ENCODE peak calls at places on chromosomes 6 and 20, in ten cellular contexts. Z, B, Q, S, K, O, W, V, C and H are unnamed samples.

GRCh38 chr6:17836298-17836697 is 129.6 kb upstream of the NUP153 start:
- DNase-seq in Z (no peak), B (no peak), Q (no peak), S (no peak), K (no peak), O (peak), W (no peak), V (no peak), C (no peak), H (no peak)

GRCh38 chr6:161406633-161407032 is 132.8 kb upstream of the AGPAT4 start:
- DNase-seq in Z (no peak), B (peak), Q (no peak), S (peak), K (no peak), O (peak), W (no peak), V (no peak), C (no peak), H (no peak)

GRCh38 chr20:23340524-23340923 is 10.1 kb upstream of the NXT1 start:
- DNase-seq in Z (peak), B (peak), Q (peak), S (peak), K (peak), O (peak), W (peak), V (peak), C (peak), H (peak)

GRCh38 chr6:170448317-170448716 is 104.8 kb downstream of the PSMB1 start:
- DNase-seq in Z (no peak), B (no peak), Q (no peak), S (no peak), K (no peak), O (no peak), W (no peak), V (no peak), C (no peak), H (no peak)

GRCh38 chr20:52060794-52061714 is 130.5 kb downstream of the ZFP64 start:
- DNase-seq in Z (no peak), B (peak), Q (peak), S (peak), K (no peak), O (peak), W (no peak), V (no peak), C (no peak), H (no peak)

GRCh38 chr6:47628448-47629272 is 69.7 kb upstream of the ADGRF4 start:
- DNase-seq in Z (no peak), B (no peak), Q (no peak), S (no peak), K (no peak), O (no peak), W (no peak), V (no peak), C (no peak), H (no peak)

GRCh38 chr6:12404651-12405050 is 114.5 kb downstream of the EDN1 start:
- DNase-seq in Z (no peak), B (peak), Q (no peak), S (no peak), K (no peak), O (no peak), W (no peak), V (no peak), C (no peak), H (no peak)

GRCh38 chr6:44701637-44702101 is 314.2 kb downstream of the CDC5L start:
- DNase-seq in Z (no peak), B (peak), Q (no peak), S (peak), K (no peak), O (peak), W (no peak), V (no peak), C (no peak), H (no peak)

GRCh38 chr20:3163099-3164042 is 3.7 kb upstream of the FASTKD5 start:
- DNase-seq in Z (no peak), B (no peak), Q (no peak), S (no peak), K (no peak), O (no peak), W (no peak), V (no peak), C (no peak), H (no peak)

GRCh38 chr6:14661188-14661587 is 543.6 kb downstream of the CD83 start:
- DNase-seq in Z (no peak), B (no peak), Q (peak), S (peak), K (no peak), O (peak), W (peak), V (no peak), C (peak), H (no peak)

GRCh38 chr6:105799051-105799450 is 287.1 kb upstream of the PRDM1 start:
- DNase-seq in Z (peak), B (peak), Q (peak), S (no peak), K (no peak), O (no peak), W (peak), V (no peak), C (no peak), H (no peak)

GRCh38 chr20:58224097-58224496 is 4.4 kb downstream of the ANKRD60 start:
- DNase-seq in Z (no peak), B (no peak), Q (no peak), S (no peak), K (no peak), O (no peak), W (no peak), V (no peak), C (peak), H (no peak)

GRCh38 chr6:166957087-166957804 is 896 bp upstream of the RNASET2 start:
- DNase-seq in Z (peak), B (no peak), Q (peak), S (peak), K (peak), O (no peak), W (no peak), V (no peak), C (peak), H (peak)

GRCh38 chr20:1664911-1665310 is 7.3 kb upstream of the SIRPG start:
- DNase-seq in Z (no peak), B (no peak), Q (no peak), S (no peak), K (peak), O (no peak), W (no peak), V (no peak), C (peak), H (no peak)

GRCh38 chr20:38108438-38109024 is 56.5 kb downstream of the TGM2 start:
- DNase-seq in Z (no peak), B (peak), Q (peak), S (no peak), K (no peak), O (peak), W (no peak), V (no peak), C (no peak), H (peak)

GRCh38 chr20:32206383-32207210 is 946 bp downstream of the PLAGL2 start:
- DNase-seq in Z (no peak), B (no peak), Q (no peak), S (no peak), K (no peak), O (no peak), W (no peak), V (no peak), C (peak), H (no peak)

GRCh38 chr6:41577865-41578713 is 31.9 kb downstream of the FOXP4 start:
- DNase-seq in Z (no peak), B (peak), Q (peak), S (peak), K (peak), O (peak), W (peak), V (peak), C (no peak), H (no peak)

GRCh38 chr6:70502484-70502883 is 64.2 kb upstream of the SDHAF4 start:
- DNase-seq in Z (no peak), B (no peak), Q (no peak), S (no peak), K (no peak), O (no peak), W (no peak), V (no peak), C (no peak), H (no peak)

GRCh38 chr6:70221025-70221714 is 81.7 kb downstream of the COL9A1 start:
- DNase-seq in Z (no peak), B (peak), Q (peak), S (peak), K (no peak), O (peak), W (no peak), V (no peak), C (peak), H (no peak)